ENCODE peak calls at places on chromosomes 2 and 18, in eight cellular contexts. T, K, R, F, Z, P, Y and X are unnamed samples.

GRCh38 chr2:36549063-36549662 is 48.8 kb downstream of the FEZ2 start:
- DNase-seq in Y (no peak), T (no peak), P (no peak), R (no peak), Z (peak), F (peak), K (no peak), X (no peak)

GRCh38 chr2:37180006-37180639 is 8.3 kb downstream of the SULT6B1 start:
- DNase-seq in Y (no peak), T (no peak), P (no peak), Z (no peak), F (no peak), R (no peak), K (no peak), X (no peak)

GRCh38 chr2:133040175-133040574 is 370.2 kb upstream of the LYPD1 start:
- DNase-seq in T (no peak), Z (no peak), Y (no peak), P (no peak), R (no peak), F (peak), K (no peak), X (no peak)

GRCh38 chr2:219551412-219551811 is 7.6 kb downstream of the TMEM198 start:
- DNase-seq in Z (peak), K (no peak), R (no peak), T (no peak), Y (no peak), P (no peak), F (peak), X (no peak)

GRCh38 chr2:171348056-171348455 is 85.7 kb downstream of the METTL8 start:
- DNase-seq in Z (no peak), R (no peak), K (no peak), Y (no peak), F (no peak), T (no peak), P (no peak), X (no peak)

GRCh38 chr2:109487237-109487869 is 126.4 kb downstream of the SEPTIN10 start:
- DNase-seq in R (no peak), K (no peak), Z (peak), P (no peak), T (no peak), Y (no peak), F (peak), X (no peak)

GRCh38 chr2:144325086-144325485 is 194.8 kb downstream of the ZEB2 start:
- DNase-seq in R (no peak), Z (no peak), K (no peak), Y (no peak), P (no peak), T (no peak), F (peak), X (no peak)

GRCh38 chr18:54392621-54393023 is 34.9 kb downstream of the C18orf54 start:
- DNase-seq in P (peak), K (no peak), R (peak), Y (no peak), T (no peak), F (peak), Z (peak), X (no peak)

GRCh38 chr18:36211612-36212065 is 24.3 kb downstream of the MOCOS start:
- DNase-seq in F (peak), K (no peak), R (no peak), Y (no peak), P (no peak), T (no peak), Z (peak), X (no peak)

GRCh38 chr2:160464996-160465395 is 28.6 kb downstream of the RBMS1 start:
- DNase-seq in K (no peak), Z (peak), Y (no peak), R (no peak), T (no peak), P (no peak), F (peak), X (no peak)
- TF ChIP-seq CTCF in K (no peak), Z (no peak), Y (no peak), R (no peak), T (no peak), P (no peak), F (no peak), X (no peak)

GRCh38 chr2:14451312-14451711 is 181.2 kb upstream of the LRATD1 start:
- DNase-seq in K (no peak), F (no peak), R (no peak), P (no peak), T (no peak), Z (no peak), Y (no peak), X (no peak)
- TF ChIP-seq CTCF in K (no peak), F (no peak), R (no peak), P (no peak), T (no peak), Z (no peak), Y (no peak), X (no peak)

GRCh38 chr2:188983427-188984101 is 9.4 kb downstream of the COL3A1 start:
- DNase-seq in K (no peak), R (no peak), Y (no peak), F (peak), Z (peak), P (peak), T (no peak), X (no peak)
- TF ChIP-seq CTCF in K (no peak), R (no peak), Y (peak), F (peak), Z (peak), P (peak), T (no peak), X (peak)

DNA sequence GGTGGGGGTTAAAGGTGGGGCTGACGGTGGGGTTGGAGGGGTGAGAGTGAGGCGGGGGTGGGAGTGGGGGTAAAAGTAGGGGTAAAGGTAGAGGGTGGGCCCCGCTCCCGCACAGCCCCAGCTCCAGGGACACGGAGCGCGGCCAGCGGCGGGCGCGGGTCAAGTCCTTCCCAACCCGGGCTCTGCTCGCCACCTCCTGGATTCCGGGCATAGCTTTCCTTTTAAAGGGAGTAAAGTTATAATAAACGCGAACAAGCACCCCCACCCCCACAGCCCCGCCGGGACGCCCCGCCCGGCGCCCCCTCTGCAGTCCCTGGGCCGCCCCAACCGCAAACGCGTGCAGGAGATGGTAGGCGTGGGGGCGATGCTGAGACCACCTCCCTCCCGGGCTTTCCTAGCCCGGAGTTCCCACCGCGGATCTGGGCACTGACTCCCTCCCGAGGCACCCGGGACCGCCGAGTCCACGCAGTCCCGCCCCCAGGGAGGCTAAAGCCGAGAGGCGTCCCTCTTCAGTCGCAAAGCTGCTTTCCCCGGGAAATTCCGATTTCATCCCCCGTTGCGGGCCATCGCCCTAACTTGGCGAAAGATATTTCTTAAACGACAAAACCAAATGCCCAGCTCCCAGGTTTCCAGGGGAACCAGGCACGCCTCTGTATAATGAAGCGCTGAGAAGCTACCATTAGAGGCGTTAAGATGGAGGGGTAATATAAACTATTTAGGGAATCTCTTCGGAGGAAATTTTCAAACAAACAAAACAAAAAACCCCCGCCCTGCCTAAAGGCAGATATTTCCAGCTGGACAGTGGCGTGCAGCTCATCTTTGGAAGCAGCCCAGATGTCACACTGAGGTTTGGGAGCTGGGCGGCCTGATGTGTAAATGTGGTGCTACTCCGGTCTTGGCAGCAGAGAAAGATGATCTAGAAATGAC is at the start of gene LIMS2:
- DNase-seq in Y (peak), P (no peak), Z (peak), K (peak), T (peak), R (no peak), F (peak), X (no peak)
- TF ChIP-seq CTCF in Y (peak), P (no peak), Z (no peak), K (no peak), T (no peak), R (no peak), F (no peak), X (no peak)

GRCh38 chr2:215504547-215504946 is 68.7 kb upstream of the FN1 start:
- DNase-seq in F (peak), T (no peak), P (no peak), R (no peak), K (no peak), Y (no peak), Z (peak), X (no peak)

GRCh38 chr2:215498411-215498810 is 62.5 kb upstream of the FN1 start:
- DNase-seq in T (no peak), K (peak), Z (peak), R (no peak), Y (no peak), F (peak), P (no peak), X (no peak)

GRCh38 chr2:215503381-215503780 is 67.5 kb upstream of the FN1 start:
- DNase-seq in K (no peak), F (no peak), Z (no peak), Y (no peak), T (no peak), R (no peak), P (no peak), X (no peak)

GRCh38 chr2:215499330-215499729 is 63.5 kb upstream of the FN1 start:
- DNase-seq in T (no peak), F (peak), K (no peak), P (no peak), Y (no peak), R (no peak), Z (peak), X (no peak)

GRCh38 chr2:215500466-215500865 is 64.6 kb upstream of the FN1 start:
- DNase-seq in K (no peak), Z (no peak), T (no peak), R (no peak), F (no peak), P (no peak), Y (no peak), X (no peak)
- TF ChIP-seq CTCF in K (no peak), Z (no peak), T (no peak), R (no peak), F (no peak), P (no peak), Y (no peak), X (no peak)

GRCh38 chr2:135798275-135798705 is 38.7 kb downstream of the LCT start:
- DNase-seq in Y (no peak), Z (no peak), K (no peak), T (no peak), P (no peak), F (no peak), R (no peak), X (no peak)

GRCh38 chr2:135797497-135798274 is 39.3 kb downstream of the LCT start:
- DNase-seq in Z (peak), K (peak), F (peak), Y (peak), T (peak), P (peak), R (peak), X (peak)

GRCh38 chr2:135798762-135799161 is 38.2 kb downstream of the LCT start:
- DNase-seq in K (no peak), T (no peak), Z (peak), Y (no peak), P (no peak), F (no peak), R (no peak), X (no peak)

GRCh38 chr2:135800513-135801460 is 36.2 kb downstream of the LCT start:
- DNase-seq in P (no peak), F (no peak), T (no peak), R (no peak), Z (no peak), Y (no peak), K (no peak), X (no peak)

DNA sequence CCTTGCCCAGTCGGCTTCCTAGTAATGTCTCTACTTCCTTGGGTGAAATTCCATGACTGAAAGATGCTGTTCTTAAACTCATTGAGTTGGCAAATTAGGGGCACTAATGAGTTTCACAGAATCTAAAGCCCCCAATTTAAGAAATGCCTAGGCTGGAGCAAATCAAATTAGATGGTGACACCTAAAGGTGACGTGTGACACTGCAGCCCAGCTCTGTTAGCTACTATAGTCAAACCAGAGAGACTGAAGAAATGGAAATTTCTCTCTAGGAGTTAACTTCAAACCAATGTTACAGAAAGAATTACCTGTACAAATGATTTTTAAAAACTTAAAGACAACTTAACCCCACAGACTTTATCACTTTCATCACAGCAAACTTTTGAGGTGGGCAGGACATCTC is 37.2 kb downstream of the LCT start:
- DNase-seq in R (no peak), K (no peak), Z (no peak), P (no peak), F (no peak), T (no peak), Y (no peak), X (no peak)
- TF ChIP-seq CTCF in R (peak), K (no peak), Z (no peak), P (peak), F (no peak), T (no peak), Y (no peak), X (no peak)

GRCh38 chr2:1766851-1767771 is 22.8 kb upstream of the PXDN start:
- DNase-seq in F (no peak), Z (no peak), P (no peak), T (peak), Y (no peak), K (peak), R (peak), X (no peak)

GRCh38 chr2:1771626-1772280 is 27.4 kb upstream of the PXDN start:
- DNase-seq in T (peak), Y (no peak), K (peak), Z (no peak), P (no peak), F (no peak), R (no peak), X (no peak)

GRCh38 chr2:1770566-1771380 is 26.5 kb upstream of the PXDN start:
- DNase-seq in F (no peak), Z (no peak), K (peak), P (no peak), T (peak), Y (no peak), R (no peak), X (no peak)

GRCh38 chr2:1767939-1768691 is 23.8 kb upstream of the PXDN start:
- DNase-seq in T (peak), P (no peak), F (no peak), R (no peak), K (peak), Y (no peak), Z (no peak), X (no peak)

GRCh38 chr2:1769703-1770422 is 25.5 kb upstream of the PXDN start:
- DNase-seq in F (peak), Z (peak), R (peak), P (peak), K (peak), T (peak), Y (peak), X (peak)
- TF ChIP-seq CTCF in F (peak), Z (peak), R (peak), P (peak), K (no peak), T (peak), Y (peak), X (peak)